ENCODE peak calls at places on chromosomes 12 and 14, in six cellular contexts. C is hepatocyte, A is brain microvascular endothelial cell, T is uterus, M is endothelial cell of umbilical vein, W is gastrocnemius medialis. J is an unnamed sample.

GRCh38 chr12:69512820-69513219 is 42.6 kb downstream of the FRS2 start:
- DNase-seq in T (no peak), C (no peak), A (no peak), W (no peak), M (no peak), J (no peak)

GRCh38 chr12:23770202-23770938 is 179.1 kb downstream of the SOX5 start:
- DNase-seq in T (no peak), W (no peak), M (no peak), A (no peak), C (no peak), J (no peak)

GRCh38 chr14:91830777-91831176 is 36.6 kb downstream of the TC2N start:
- DNase-seq in M (no peak), T (no peak), W (no peak), A (no peak), C (peak), J (no peak)

GRCh38 chr12:104549820-104550480 is 93.2 kb downstream of the CHST11 start:
- DNase-seq in W (no peak), M (no peak), T (no peak), C (no peak), A (peak), J (no peak)

GRCh38 chr14:106209745-106210144 is 683.4 kb downstream of the TMEM121 start:
- DNase-seq in A (no peak), M (no peak), C (no peak), T (no peak), W (no peak), J (no peak)

GRCh38 chr14:52119030-52119429 is 50.2 kb upstream of the NID2 start:
- DNase-seq in C (peak), A (no peak), W (no peak), T (no peak), M (no peak), J (no peak)

GRCh38 chr14:36524220-36524837 is 4.3 kb upstream of the NKX2-1 start:
- DNase-seq in A (no peak), W (no peak), M (no peak), T (no peak), C (no peak), J (no peak)

GRCh38 chr12:67519824-67520433 is 128.6 kb upstream of the DYRK2 start:
- DNase-seq in W (no peak), C (no peak), M (no peak), T (no peak), A (no peak), J (no peak)

GRCh38 chr12:122687091-122687490 is 16.1 kb downstream of the HCAR2 start:
- DNase-seq in C (peak), A (no peak), W (no peak), T (no peak), M (no peak), J (no peak)

GRCh38 chr14:36660736-36661505 is 739 bp upstream of the PAX9 start:
- DNase-seq in T (no peak), A (no peak), W (no peak), C (no peak), M (no peak), J (no peak)

GRCh38 chr14:26596722-26597030 is 1.2 kb downstream of the NOVA1 start:
- DNase-seq in T (peak), C (peak), M (peak), W (no peak), A (no peak), J (no peak)

GRCh38 chr12:65741662-65742480 is 82.4 kb upstream of the HMGA2 start:
- DNase-seq in W (no peak), C (peak), A (peak), T (peak), M (peak), J (no peak)

GRCh38 chr12:112140728-112141127 is 15.4 kb downstream of the TRAFD1 start:
- DNase-seq in C (no peak), A (no peak), M (no peak), T (no peak), W (no peak), J (no peak)

GRCh38 chr14:84885061-84885460 is 644.9 kb upstream of the FLRT2 start:
- DNase-seq in C (no peak), A (no peak), T (no peak), W (no peak), M (no peak), J (no peak)

GRCh38 chr12:25072901-25073645 is 121.9 kb downstream of the DNAI7 start:
- DNase-seq in M (no peak), W (no peak), A (no peak), C (no peak), T (no peak), J (no peak)

GRCh38 chr12:98418357-98419075 is 96.9 kb upstream of the TMPO start:
- DNase-seq in C (peak), W (peak), M (peak), A (peak), T (peak), J (peak)

GRCh38 chr14:85587152-85587697 is 57.3 kb downstream of the FLRT2 start:
- DNase-seq in C (no peak), A (no peak), T (no peak), M (no peak), W (no peak), J (peak)

GRCh38 chr14:100587763-100588411 is 670 bp upstream of the BEGAIN start:
- DNase-seq in A (no peak), T (no peak), W (no peak), M (no peak), C (no peak), J (no peak)

GRCh38 chr12:93704122-93704521 is 26.9 kb downstream of the CRADD start:
- DNase-seq in A (no peak), T (no peak), C (no peak), W (no peak), M (no peak), J (no peak)

GRCh38 chr12:91215940-91216454 is 33.4 kb upstream of the DCN start:
- DNase-seq in T (no peak), W (no peak), C (no peak), M (no peak), A (peak), J (no peak)

GRCh38 chr12:2555487-2556082 is 239.2 kb upstream of the FKBP4 start:
- DNase-seq in A (no peak), M (no peak), C (no peak), T (no peak), W (no peak), J (no peak)

GRCh38 chr12:79301181-79301580 is 389.6 kb downstream of the PAWR start:
- DNase-seq in A (no peak), T (no peak), C (no peak), W (no peak), M (no peak), J (no peak)

GRCh38 chr14:22039938-22040780 is 366.5 kb upstream of the OR4E1 start:
- DNase-seq in T (no peak), A (no peak), W (no peak), C (peak), M (peak), J (no peak)

GRCh38 chr12:89789862-89790261 is 81.2 kb upstream of the ATP2B1 start:
- DNase-seq in T (no peak), M (no peak), C (no peak), W (no peak), A (no peak), J (no peak)

GRCh38 chr12:50620050-50620974 is 115.5 kb downstream of the DIP2B start:
- DNase-seq in A (peak), C (peak), M (no peak), T (no peak), W (no peak), J (peak)

GRCh38 chr12:40587416-40587815 is 104.8 kb upstream of the CNTN1 start:
- DNase-seq in W (no peak), C (no peak), M (no peak), T (no peak), A (no peak), J (no peak)

GRCh38 chr12:31322651-31323248 is 3.2 kb downstream of the SINHCAF start:
- DNase-seq in C (peak), M (peak), W (no peak), T (no peak), A (peak), J (no peak)

GRCh38 chr12:77167801-77168200 is 102.4 kb upstream of the E2F7 start:
- DNase-seq in A (no peak), W (no peak), C (no peak), T (no peak), M (no peak), J (no peak)

GRCh38 chr12:7114008-7114407 is 5.0 kb upstream of the C1RL start:
- DNase-seq in T (no peak), W (no peak), C (no peak), M (no peak), A (no peak), J (no peak)

GRCh38 chr14:58138065-58138718 is 13.8 kb downstream of the ARMH4 start:
- DNase-seq in C (peak), A (no peak), M (no peak), T (no peak), W (no peak), J (no peak)

GRCh38 chr14:86087377-86087776 is 557.4 kb downstream of the FLRT2 start:
- DNase-seq in W (no peak), C (no peak), T (no peak), M (no peak), A (no peak), J (no peak)

GRCh38 chr12:68185598-68185997 is 26.1 kb upstream of the IFNG start:
- DNase-seq in W (no peak), T (no peak), A (no peak), M (no peak), C (no peak), J (no peak)

GRCh38 chr14:22524784-22525161 is 64.3 kb downstream of the DAD1 start:
- DNase-seq in W (no peak), M (no peak), C (no peak), A (no peak), T (no peak), J (no peak)

GRCh38 chr14:55980970-55981369 is 137.2 kb upstream of the PELI2 start:
- DNase-seq in W (no peak), T (no peak), A (no peak), M (no peak), C (no peak), J (no peak)

GRCh38 chr12:14261861-14262260 is 103.6 kb upstream of the ATF7IP start:
- DNase-seq in A (no peak), C (no peak), M (no peak), W (no peak), T (no peak), J (no peak)
- H3K27ac ChIP-seq in A (no peak), C (peak), M (no peak), W (peak), T (peak), J (peak)

DNA sequence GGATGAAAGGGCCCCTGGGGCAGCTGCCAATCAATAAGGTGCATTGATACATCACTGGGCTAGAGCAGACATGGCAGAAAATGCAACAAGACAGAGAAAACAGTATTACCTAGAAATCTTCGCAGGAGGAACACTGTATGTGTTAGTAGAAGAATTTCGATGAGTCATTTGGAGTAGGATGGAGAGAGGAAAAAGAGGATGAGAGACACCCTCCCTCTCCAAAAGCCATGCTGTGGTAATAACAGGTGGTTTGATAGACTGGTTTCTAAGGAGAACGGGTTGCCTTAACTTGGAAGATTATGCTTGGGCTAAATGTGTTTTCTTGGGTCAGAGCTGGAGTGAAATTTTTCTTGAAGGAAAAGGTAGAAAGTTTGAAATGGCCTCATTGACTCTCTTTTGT is 67.1 kb upstream of the HIF1A start:
- DNase-seq in W (no peak), A (no peak), T (no peak), C (no peak), M (no peak), J (no peak)
- H3K27ac ChIP-seq in W (no peak), A (no peak), T (no peak), C (no peak), M (no peak), J (no peak)

DNA sequence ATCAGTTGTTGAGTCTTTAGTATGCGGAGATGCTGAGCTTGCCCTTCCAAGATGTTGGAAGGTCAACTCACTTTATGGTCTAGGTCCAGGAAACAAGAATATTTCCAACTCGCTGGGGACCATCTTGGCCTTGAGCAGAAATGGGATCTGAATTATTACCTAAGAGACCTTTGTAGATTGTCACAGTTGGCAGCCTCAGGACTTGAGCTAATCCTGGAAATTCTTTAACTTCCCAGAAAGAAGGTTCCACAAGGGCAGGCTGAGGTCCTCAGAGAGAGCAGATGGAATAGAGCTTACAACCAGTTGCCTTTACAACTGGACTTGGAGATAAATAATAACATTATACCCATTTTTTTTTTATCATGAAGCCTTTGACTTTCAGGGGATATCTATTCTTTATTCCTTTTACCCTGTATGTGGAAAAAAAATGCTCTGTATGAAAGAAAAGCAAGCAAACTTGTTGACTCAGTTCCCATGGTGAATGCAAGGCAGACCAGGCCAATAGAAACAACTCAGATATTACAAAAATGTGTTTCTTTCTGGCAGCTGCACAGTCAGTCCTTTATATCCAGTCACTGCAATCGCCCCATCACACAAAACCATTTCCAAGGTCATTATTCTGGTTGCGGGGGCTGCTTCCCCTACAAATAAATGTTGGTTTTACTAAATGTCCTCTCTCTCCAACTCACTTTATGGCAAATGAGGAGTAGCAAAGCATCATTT is 401.4 kb downstream of the ZFP36L1 start:
- DNase-seq in W (no peak), M (peak), A (peak), C (no peak), T (peak), J (no peak)
- H3K27ac ChIP-seq in W (peak), M (no peak), A (peak), C (peak), T (peak), J (no peak)

GRCh38 chr14:80507292-80507869 is 296.1 kb upstream of the DIO2 start:
- DNase-seq in C (no peak), T (no peak), W (no peak), M (no peak), A (no peak), J (no peak)

GRCh38 chr14:80504781-80505180 is 293.5 kb upstream of the DIO2 start:
- DNase-seq in T (no peak), M (no peak), W (no peak), C (no peak), A (no peak), J (no peak)
- H3K27ac ChIP-seq in T (no peak), M (no peak), W (no peak), C (no peak), A (no peak), J (no peak)

DNA sequence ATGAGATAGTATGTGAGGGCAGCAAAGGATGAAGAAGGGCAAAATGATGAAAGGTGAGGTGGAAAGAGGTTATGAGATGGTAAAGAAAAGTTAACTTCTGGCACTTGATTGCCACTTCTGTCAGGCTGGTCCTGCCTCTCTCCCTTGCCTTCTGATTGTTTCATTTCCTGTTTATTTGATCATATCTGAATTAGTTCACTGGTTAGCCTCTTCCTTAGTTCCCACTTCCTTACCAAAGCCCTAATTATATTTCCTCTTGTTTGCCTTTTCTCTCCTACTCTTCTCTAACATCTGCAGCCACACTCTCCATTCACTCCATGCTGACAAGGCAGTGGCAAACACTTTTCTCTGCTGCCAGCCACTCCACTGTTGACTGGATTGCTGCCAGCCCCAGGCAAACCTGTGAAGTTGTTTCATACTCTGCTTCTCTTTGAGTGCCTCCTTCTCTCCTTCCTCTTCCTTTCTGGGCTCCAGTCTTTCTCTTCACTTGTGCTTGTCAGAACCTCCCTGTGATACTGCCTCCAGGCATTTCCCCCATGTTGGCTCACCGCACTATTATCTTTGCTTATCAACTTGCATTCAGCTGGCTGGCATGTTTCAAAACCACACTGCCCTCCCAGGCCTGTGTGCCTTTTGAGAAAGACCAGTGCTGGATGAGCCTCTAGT is 8.1 kb downstream of the PNP start:
- DNase-seq in T (no peak), C (no peak), A (peak), M (peak), W (no peak), J (no peak)
- H3K27ac ChIP-seq in T (no peak), C (no peak), A (peak), M (peak), W (peak), J (peak)

GRCh38 chr14:64954491-64955240 is 12.1 kb upstream of the GPX2 start:
- DNase-seq in W (no peak), T (no peak), A (no peak), C (no peak), M (no peak), J (no peak)
- H3K27ac ChIP-seq in W (no peak), T (no peak), A (no peak), C (peak), M (no peak), J (no peak)

GRCh38 chr12:49294086-49294803 is 702 bp upstream of the PRPH start:
- DNase-seq in T (no peak), W (no peak), M (no peak), C (no peak), A (no peak), J (no peak)

GRCh38 chr12:49296836-49297694 is 2.1 kb downstream of the PRPH start:
- DNase-seq in M (no peak), T (no peak), C (peak), A (no peak), W (no peak), J (no peak)

GRCh38 chr12:49294804-49295086 is 202 bp upstream of the PRPH start:
- DNase-seq in T (no peak), C (no peak), W (no peak), A (no peak), M (no peak), J (no peak)

GRCh38 chr12:49296034-49296835 is 1.3 kb downstream of the PRPH start:
- DNase-seq in T (no peak), A (no peak), M (no peak), W (no peak), C (peak), J (no peak)

DNA sequence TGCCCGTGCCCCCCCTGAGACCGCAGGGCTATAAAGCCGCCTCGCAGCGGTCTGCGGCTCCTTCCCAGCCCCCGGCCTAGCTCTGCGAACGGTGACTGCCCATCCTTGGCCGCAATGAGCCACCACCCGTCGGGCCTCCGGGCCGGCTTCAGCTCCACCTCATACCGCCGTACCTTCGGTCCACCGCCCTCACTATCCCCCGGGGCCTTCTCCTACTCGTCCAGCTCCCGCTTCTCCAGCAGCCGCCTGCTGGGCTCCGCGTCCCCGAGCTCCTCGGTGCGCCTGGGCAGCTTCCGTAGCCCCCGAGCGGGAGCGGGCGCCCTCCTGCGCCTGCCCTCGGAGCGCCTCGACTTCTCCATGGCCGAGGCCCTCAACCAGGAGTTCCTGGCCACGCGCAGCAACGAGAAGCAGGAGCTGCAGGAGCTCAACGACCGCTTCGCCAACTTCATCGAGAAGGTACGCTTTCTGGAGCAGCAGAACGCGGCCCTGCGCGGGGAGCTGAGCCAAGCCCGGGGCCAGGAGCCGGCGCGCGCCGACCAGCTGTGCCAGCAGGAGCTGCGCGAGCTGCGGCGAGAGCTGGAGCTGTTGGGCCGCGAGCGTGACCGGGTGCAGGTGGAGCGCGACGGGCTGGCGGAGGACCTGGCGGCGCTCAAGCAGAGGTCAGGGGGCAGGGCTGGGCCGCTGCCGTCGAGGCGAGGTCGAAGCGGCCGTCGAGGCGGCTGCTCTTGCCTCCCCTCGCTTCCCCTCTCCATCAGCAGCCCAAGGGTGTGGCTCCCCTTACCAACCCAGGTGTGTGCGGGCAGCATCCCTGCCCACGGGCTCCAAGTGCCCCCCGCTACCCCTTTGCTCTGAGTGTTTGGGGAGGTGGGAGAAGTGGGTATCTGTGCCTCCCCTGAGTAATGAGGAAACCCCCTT is at the start of gene PRPH:
- DNase-seq in W (no peak), T (no peak), C (no peak), M (no peak), A (no peak), J (no peak)
- H3K27ac ChIP-seq in W (no peak), T (no peak), C (no peak), M (no peak), A (no peak), J (no peak)

DNA sequence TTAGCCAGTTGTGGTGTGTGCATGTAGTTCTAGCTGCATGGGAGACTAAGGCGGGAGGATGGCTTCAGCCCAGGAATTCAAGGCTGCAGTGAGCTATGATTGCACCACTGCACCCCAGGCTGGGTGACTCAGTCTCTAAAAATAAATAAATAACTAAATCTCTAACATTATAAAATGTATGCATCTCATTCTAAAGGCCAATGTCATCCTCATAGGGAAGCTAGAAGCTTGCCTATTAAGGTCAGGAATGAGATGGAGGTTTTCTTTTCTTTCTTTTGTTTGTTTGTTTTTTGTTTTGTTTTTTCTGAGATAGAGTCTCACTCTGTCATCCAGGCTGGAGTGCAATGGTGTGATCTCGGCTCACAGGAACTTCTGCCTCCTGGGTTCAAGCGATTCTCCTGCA is 48.8 kb upstream of the PAPLN start:
- DNase-seq in C (no peak), A (peak), W (no peak), M (no peak), T (no peak), J (no peak)
- H3K27ac ChIP-seq in C (no peak), A (no peak), W (peak), M (no peak), T (no peak), J (no peak)

J was measured in epithelial cell of prostate.